ENCODE peak calls at places on chromosomes 4 and X, in six cellular contexts. X is endothelial cell, D is GM10248, Q is hepatocyte, Z is sigmoid colon, K is Calu3. R is an unnamed sample.

GRCh38 chr4:184815046-184815877 is 10.5 kb downstream of the ACSL1 start:
- DNase-seq in Z (peak; percentile 89), Q (peak; percentile 92), D (peak; percentile 82), X (no peak), K (peak; percentile 70), R (peak; percentile 37)

GRCh38 chr4:83259586-83259985 is 25.0 kb downstream of the COQ2 start:
- DNase-seq in X (no peak), K (no peak), D (no peak), Z (no peak), Q (no peak), R (no peak)

GRCh38 chrX:1507511-1508463 is 29.2 kb downstream of the P2RY8 start:
- DNase-seq in D (peak; percentile 70), Z (peak; percentile 32), K (no peak), Q (no peak), X (no peak), R (no peak)

GRCh38 chrX:97384685-97385084 is 501.0 kb downstream of the RPA4 start:
- DNase-seq in Z (no peak), Q (no peak), K (no peak), X (no peak), D (no peak), R (no peak)

GRCh38 chr4:16259531-16260246 is 33.4 kb upstream of the TAPT1 start:
- DNase-seq in Z (no peak), D (no peak), Q (no peak), X (no peak), K (no peak), R (no peak)

GRCh38 chrX:136067946-136068345 is 79.4 kb upstream of the FHL1 start:
- DNase-seq in X (no peak), Q (no peak), Z (peak; percentile 72), D (no peak), K (no peak), R (no peak)

GRCh38 chr4:118967393-118967792 is 78.7 kb downstream of the SYNPO2 start:
- DNase-seq in D (no peak), X (no peak), Q (no peak), K (no peak), Z (peak; percentile 62), R (no peak)

GRCh38 chrX:65667503-65668355 is at the start of gene MSN:
- DNase-seq in Z (peak; percentile 88), K (peak; percentile 78), Q (peak; percentile 59), X (peak; percentile 52), D (peak; percentile 76), R (peak; percentile 20)

GRCh38 chr4:80202190-80202711 is 4.9 kb downstream of the PRDM8 start:
- DNase-seq in K (peak; percentile 83), Q (peak; percentile 86), Z (peak; percentile 95), X (peak; percentile 93), D (peak; percentile 81), R (peak; percentile 77)

GRCh38 chrX:40966204-40966820 is 118.9 kb upstream of the USP9X start:
- DNase-seq in X (no peak), K (no peak), Q (no peak), D (no peak), Z (no peak), R (no peak)

GRCh38 chr4:81743731-81744465 is 272.2 kb upstream of the RASGEF1B start:
- DNase-seq in K (no peak), X (no peak), D (no peak), Q (no peak), Z (no peak), R (no peak)

GRCh38 chr4:76831475-76832390 is 66.2 kb downstream of the SOWAHB start:
- DNase-seq in Q (peak; percentile 39), K (no peak), D (no peak), Z (no peak), X (no peak), R (no peak)

GRCh38 chr4:95141376-95141775 is 383.6 kb downstream of the BMPR1B start:
- DNase-seq in Z (no peak), D (no peak), K (no peak), Q (no peak), X (no peak), R (no peak)

GRCh38 chr4:121769341-121769740 is 4.4 kb upstream of the SMIM43 start:
- DNase-seq in Q (no peak), Z (no peak), K (no peak), X (no peak), D (no peak), R (no peak)

GRCh38 chr4:18798123-18798522 is 776.6 kb upstream of the LCORL start:
- DNase-seq in Z (no peak), D (no peak), X (no peak), Q (no peak), K (no peak), R (no peak)

GRCh38 chrX:81411517-81411916 is 209.6 kb downstream of the SH3BGRL start:
- DNase-seq in Q (no peak), D (no peak), K (no peak), X (no peak), Z (no peak), R (no peak)

GRCh38 chr4:161359491-161359890 is 804.3 kb downstream of the FSTL5 start:
- DNase-seq in D (no peak), K (no peak), Q (peak; percentile 9), X (no peak), Z (no peak), R (no peak)

GRCh38 chrX:136866337-136867095 is 14.0 kb downstream of the RBMX start:
- DNase-seq in Q (no peak), K (no peak), X (no peak), D (no peak), Z (no peak), R (no peak)

GRCh38 chr4:143336828-143337599 is at the start of gene GAB1:
- DNase-seq in Q (peak; percentile 92), D (peak; percentile 76), Z (peak; percentile 89), X (peak; percentile 48), K (peak; percentile 67), R (peak; percentile 63)

GRCh38 chr4:7557447-7557846 is 122.7 kb upstream of the PSAPL1 start:
- DNase-seq in Q (peak; percentile 61), X (no peak), D (no peak), K (no peak), Z (no peak), R (no peak)
- TF ChIP-seq CTCF in Q (no peak), X (no peak), D (no peak), K (no peak), Z (no peak), R (no peak)

GRCh38 chrX:17374619-17375360 is at the start of gene NHS:
- DNase-seq in Q (peak; percentile 83), X (peak; percentile 64), D (no peak), K (peak; percentile 84), Z (peak; percentile 89), R (peak; percentile 86)

GRCh38 chrX:17375361-17375630 is 296 bp downstream of the NHS start:
- DNase-seq in Q (no peak), D (peak; percentile 6), X (no peak), Z (peak; percentile 71), K (no peak), R (no peak)

GRCh38 chrX:17376381-17377046 is 1.5 kb downstream of the NHS start:
- DNase-seq in X (no peak), D (no peak), K (peak; percentile 17), Z (peak; percentile 73), Q (peak; percentile 34), R (no peak)

GRCh38 chrX:17377047-17377692 is 2.2 kb downstream of the NHS start:
- DNase-seq in Q (peak; percentile 63), Z (peak; percentile 86), K (peak; percentile 56), D (no peak), X (peak; percentile 25), R (peak; percentile 33)

DNA sequence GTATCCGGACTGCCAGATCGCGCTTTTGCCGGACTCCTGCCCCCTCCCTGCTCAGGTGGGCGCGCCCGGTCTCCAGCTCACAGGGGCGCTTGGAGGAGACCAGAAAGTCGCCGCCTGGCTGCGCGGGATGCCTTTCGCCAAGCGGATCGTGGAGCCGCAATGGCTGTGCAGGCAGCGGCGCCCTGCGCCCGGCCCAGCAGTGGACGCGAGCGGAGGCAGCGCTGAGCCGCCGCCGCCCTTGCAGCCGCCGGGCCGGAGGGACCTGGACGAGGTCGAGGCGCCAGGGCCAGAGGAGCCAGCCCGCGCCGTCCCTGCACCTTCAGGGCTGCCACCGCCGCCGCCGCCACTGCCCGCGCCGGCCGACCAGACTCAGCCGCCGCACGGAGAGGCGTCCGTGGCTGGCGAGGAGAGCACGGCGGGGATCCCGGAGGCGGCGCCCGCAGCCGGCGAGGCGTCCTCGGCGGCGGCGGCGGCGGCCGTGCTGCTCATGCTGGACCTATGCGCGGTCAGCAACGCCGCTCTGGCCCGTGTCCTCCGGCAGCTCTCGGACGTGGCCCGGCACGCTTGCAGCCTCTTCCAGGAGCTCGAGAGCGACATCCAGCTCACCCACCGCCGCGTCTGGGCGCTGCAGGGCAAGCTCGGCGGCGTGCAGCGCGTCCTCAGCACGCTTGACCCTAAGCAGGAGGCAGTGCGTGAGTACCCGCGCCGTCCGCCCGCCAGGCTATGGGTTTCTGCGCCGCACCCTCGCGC is 806 bp downstream of the NHS start:
- DNase-seq in K (peak; percentile 28), X (peak; percentile 18), D (no peak), Z (peak; percentile 67), Q (peak; percentile 46), R (peak; percentile 45)
- TF ChIP-seq CTCF in K (no peak), X (no peak), D (no peak), Z (no peak), Q (no peak), R (no peak)

DNA sequence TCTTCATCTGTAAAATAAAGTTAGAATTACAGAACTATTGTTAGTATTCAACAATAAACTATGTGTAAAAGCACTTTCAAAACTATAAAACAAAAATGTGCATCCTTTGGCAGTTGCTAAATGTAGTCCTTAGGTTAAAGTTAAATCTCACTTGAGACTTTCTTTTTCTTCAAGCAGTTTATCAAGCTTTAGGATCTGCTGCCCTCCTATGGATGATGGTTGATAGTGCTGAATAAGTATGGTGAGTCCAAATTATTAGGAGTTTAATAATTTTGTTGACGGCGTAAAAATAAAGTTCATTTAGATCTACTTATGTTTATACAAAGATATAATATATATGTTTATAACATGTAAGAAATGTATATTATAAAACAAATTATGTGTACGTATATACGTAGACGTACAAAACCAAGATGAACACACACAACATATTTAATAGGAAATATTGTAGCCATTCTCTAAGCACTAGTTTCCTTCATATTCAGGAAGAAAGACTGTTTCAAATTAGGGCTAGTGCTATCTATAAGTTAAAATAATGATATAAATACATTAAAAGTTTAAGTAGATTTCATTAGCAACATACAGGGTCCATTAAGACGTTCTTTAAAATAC is 22.3 kb downstream of the UGT2A2 start:
- DNase-seq in D (peak; percentile 6), Z (no peak), K (peak; percentile 24), X (peak; percentile 30), Q (peak; percentile 69), R (no peak)
- TF ChIP-seq CTCF in D (peak; percentile 27), Z (peak; percentile 16), K (no peak), X (peak; percentile 63), Q (peak; percentile 82), R (peak; percentile 79)

DNA sequence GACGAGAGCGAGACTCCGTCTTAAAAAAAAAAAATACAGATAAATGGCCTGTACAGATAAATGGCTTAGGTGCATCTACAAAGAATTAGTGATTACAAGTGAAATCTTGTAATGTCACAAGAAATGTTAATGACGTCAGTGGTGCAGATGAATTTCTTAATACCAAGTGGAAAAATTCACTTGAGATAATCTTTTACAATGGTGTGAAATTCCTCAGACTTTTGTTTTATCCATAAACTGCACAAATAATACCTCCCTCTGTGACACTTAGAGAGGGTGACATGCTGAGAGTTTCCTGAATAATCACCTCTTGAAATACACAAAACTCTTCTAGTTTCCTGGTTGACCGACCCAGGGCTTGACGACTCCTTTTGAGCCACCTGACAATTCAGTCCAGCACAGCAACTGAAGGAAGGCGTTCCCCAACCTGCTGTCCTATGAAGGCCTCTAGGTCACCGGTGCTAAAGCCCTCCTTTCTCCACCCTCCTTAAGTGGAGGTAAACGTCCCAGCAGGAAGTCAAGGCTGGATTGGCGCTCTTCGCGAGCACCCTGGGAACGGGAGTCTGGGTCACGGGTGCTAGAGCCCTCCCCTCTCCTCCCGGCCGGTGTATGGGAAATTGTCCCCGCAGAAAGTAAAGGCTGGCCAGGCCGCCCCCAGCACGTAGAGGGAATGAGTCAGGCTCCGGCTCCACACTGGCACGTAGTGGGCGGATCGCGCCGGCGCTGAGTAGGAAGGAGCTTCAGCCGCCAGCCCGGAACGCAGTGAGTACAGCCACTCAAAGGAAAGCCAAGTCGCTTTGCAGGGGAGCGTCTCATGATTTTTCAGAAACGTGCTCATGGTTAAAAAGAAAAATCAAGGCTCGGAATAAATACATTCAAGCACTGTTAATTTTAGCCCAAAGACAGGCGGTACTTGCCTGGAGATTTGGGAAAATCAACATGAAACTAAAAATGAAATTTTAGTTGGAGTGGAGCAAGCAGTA is at the start of gene TMEM144:
- DNase-seq in K (peak; percentile 87), Z (peak; percentile 96), D (peak; percentile 62), Q (peak; percentile 96), X (peak; percentile 76), R (peak; percentile 59)
- TF ChIP-seq CTCF in K (no peak), Z (no peak), D (no peak), Q (no peak), X (no peak), R (no peak)

R was measured in progenitor cell of endocrine pancreas.